ENCODE peak calls at places on chromosomes 5 and 9, in eight cellular contexts. One of them, this sample, is unnamed.

GRCh38 chr5:168088415-168089165 is 202.9 kb upstream of the WWC1 start:
- DNase-seq in Panc1: no peak
- DNase-seq in psoas muscle: no peak
- DNase-seq in mucosa of descending colon: no peak
- DNase-seq in IMR-90: no peak
- DNase-seq in neural progenitor cell: no peak
- DNase-seq in Peyer's patch: no peak
- DNase-seq in CD8-positive, alpha-beta T cell: no peak
- DNase-seq in this sample: no peak

GRCh38 chr5:172817664-172818063 is 16.4 kb upstream of the ERGIC1 start:
- DNase-seq in neural progenitor cell: no peak
- DNase-seq in Panc1: no peak
- DNase-seq in Peyer's patch: no peak
- DNase-seq in IMR-90: no peak
- DNase-seq in CD8-positive, alpha-beta T cell: no peak
- DNase-seq in mucosa of descending colon: no peak
- DNase-seq in psoas muscle: no peak
- DNase-seq in this sample: no peak

GRCh38 chr9:89993678-89994630 is 389.1 kb downstream of the GADD45G start:
- DNase-seq in Peyer's patch: peak; percentile 83
- DNase-seq in mucosa of descending colon: peak; percentile 67
- DNase-seq in neural progenitor cell: no peak
- DNase-seq in psoas muscle: peak; percentile 77
- DNase-seq in Panc1: no peak
- DNase-seq in IMR-90: no peak
- DNase-seq in CD8-positive, alpha-beta T cell: no peak
- DNase-seq in this sample: no peak

GRCh38 chr5:135050244-135050767 is 16.3 kb upstream of the PITX1 start:
- DNase-seq in mucosa of descending colon: no peak
- DNase-seq in Panc1: no peak
- DNase-seq in psoas muscle: peak; percentile 40
- DNase-seq in Peyer's patch: no peak
- DNase-seq in neural progenitor cell: peak; percentile 61
- DNase-seq in CD8-positive, alpha-beta T cell: no peak
- DNase-seq in IMR-90: no peak
- DNase-seq in this sample: no peak

GRCh38 chr9:70278312-70278711 is 19.5 kb downstream of the SMC5 start:
- DNase-seq in psoas muscle: no peak
- DNase-seq in neural progenitor cell: no peak
- DNase-seq in mucosa of descending colon: no peak
- DNase-seq in IMR-90: no peak
- DNase-seq in Peyer's patch: no peak
- DNase-seq in CD8-positive, alpha-beta T cell: no peak
- DNase-seq in Panc1: no peak
- DNase-seq in this sample: no peak

GRCh38 chr5:180201051-180201987 is 7.7 kb downstream of the RASGEF1C start:
- DNase-seq in Peyer's patch: no peak
- DNase-seq in IMR-90: no peak
- DNase-seq in mucosa of descending colon: no peak
- DNase-seq in Panc1: peak; percentile 10
- DNase-seq in psoas muscle: no peak
- DNase-seq in CD8-positive, alpha-beta T cell: no peak
- DNase-seq in neural progenitor cell: peak; percentile 75
- DNase-seq in this sample: no peak

GRCh38 chr5:135106136-135106535 is 72.1 kb upstream of the PITX1 start:
- DNase-seq in IMR-90: no peak
- DNase-seq in Panc1: no peak
- DNase-seq in Peyer's patch: no peak
- DNase-seq in psoas muscle: no peak
- DNase-seq in mucosa of descending colon: no peak
- DNase-seq in CD8-positive, alpha-beta T cell: no peak
- DNase-seq in neural progenitor cell: no peak
- DNase-seq in this sample: no peak

GRCh38 chr5:163248856-163249255 is 188.5 kb upstream of the CCNG1 start:
- DNase-seq in neural progenitor cell: no peak
- DNase-seq in CD8-positive, alpha-beta T cell: no peak
- DNase-seq in Peyer's patch: no peak
- DNase-seq in Panc1: no peak
- DNase-seq in mucosa of descending colon: no peak
- DNase-seq in psoas muscle: no peak
- DNase-seq in IMR-90: no peak
- DNase-seq in this sample: no peak

GRCh38 chr9:35696520-35697215 is 6.9 kb upstream of the TPM2 start:
- DNase-seq in IMR-90: peak; percentile 40
- DNase-seq in mucosa of descending colon: peak; percentile 73
- DNase-seq in Panc1: peak; percentile 57
- DNase-seq in psoas muscle: peak; percentile 74
- DNase-seq in neural progenitor cell: peak; percentile 70
- DNase-seq in Peyer's patch: peak; percentile 88
- DNase-seq in CD8-positive, alpha-beta T cell: peak; percentile 34
- DNase-seq in this sample: no peak

GRCh38 chr9:19894975-19895374 is 106.1 kb upstream of the SLC24A2 start:
- DNase-seq in Peyer's patch: no peak
- DNase-seq in neural progenitor cell: no peak
- DNase-seq in IMR-90: peak; percentile 43
- DNase-seq in CD8-positive, alpha-beta T cell: no peak
- DNase-seq in Panc1: no peak
- DNase-seq in psoas muscle: no peak
- DNase-seq in mucosa of descending colon: no peak
- DNase-seq in this sample: no peak

DNA sequence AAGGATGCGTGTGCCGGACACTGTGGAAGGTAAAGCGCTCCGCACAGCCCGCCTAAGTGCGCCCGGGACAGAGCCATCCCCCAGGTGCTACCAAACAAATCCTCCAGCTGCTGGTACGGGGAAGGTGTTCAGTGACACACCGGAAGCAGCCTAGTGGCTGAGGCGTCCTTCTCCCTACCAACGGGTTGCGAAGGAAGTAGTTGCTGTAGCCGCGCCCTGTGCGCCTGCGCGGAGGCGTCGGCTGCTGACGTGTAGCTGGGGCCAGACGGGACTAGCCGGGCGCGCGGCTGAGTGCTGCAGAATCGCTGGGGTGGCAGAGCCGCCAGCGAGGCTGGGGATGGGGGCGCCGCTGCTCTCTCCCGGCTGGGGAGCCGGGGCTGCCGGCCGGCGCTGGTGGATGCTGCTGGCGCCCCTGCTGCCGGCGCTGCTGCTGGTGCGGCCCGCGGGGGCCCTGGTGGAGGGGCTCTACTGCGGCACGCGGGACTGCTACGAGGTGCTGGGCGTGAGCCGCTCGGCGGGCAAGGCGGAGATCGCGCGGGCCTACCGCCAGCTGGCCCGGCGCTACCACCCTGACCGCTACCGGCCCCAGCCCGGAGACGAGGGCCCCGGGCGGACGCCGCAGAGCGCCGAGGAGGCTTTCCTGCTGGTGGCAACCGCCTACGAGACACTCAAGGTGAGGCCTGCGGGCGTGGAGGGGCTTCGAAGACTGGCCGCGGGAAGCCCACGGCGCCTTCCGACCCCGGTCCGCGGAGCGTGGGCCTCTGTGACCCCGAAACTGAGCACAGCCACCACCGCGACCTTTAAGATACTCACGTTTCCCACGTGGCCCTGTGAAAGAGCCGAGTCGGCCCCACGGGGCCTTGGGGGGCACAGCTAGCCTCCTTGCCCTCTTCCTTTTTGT is at the start of gene DNAJC25:
- DNase-seq in neural progenitor cell: peak; percentile 99
- DNase-seq in Peyer's patch: peak; percentile 99
- DNase-seq in IMR-90: peak; percentile 99
- DNase-seq in psoas muscle: peak; percentile 98
- DNase-seq in Panc1: peak; percentile 86
- DNase-seq in CD8-positive, alpha-beta T cell: peak; percentile 92
- DNase-seq in mucosa of descending colon: peak; percentile 98
- DNase-seq in this sample: peak; percentile 98
- H3K4me1 ChIP-seq in neural progenitor cell: peaks cover 13% of the 10 kb centered on the region
- H3K4me1 ChIP-seq in Peyer's patch: no peaks in the 10 kb centered on the region
- H3K4me1 ChIP-seq in IMR-90: peaks cover 1% of the 10 kb centered on the region
- H3K4me1 ChIP-seq in psoas muscle: peaks cover 21% of the 10 kb centered on the region
- H3K4me1 ChIP-seq in Panc1: peaks cover 9% of the 10 kb centered on the region
- H3K4me1 ChIP-seq in CD8-positive, alpha-beta T cell: peaks cover 18% of the 10 kb centered on the region
- H3K4me1 ChIP-seq in mucosa of descending colon: peaks cover 20% of the 10 kb centered on the region
- H3K4me1 ChIP-seq in this sample: peaks cover 13% of the 10 kb centered on the region

GRCh38 chr5:10583663-10584572 is 20.0 kb downstream of the ANKRD33B start:
- DNase-seq in CD8-positive, alpha-beta T cell: no peak
- DNase-seq in neural progenitor cell: no peak
- DNase-seq in IMR-90: no peak
- DNase-seq in Peyer's patch: no peak
- DNase-seq in psoas muscle: no peak
- DNase-seq in Panc1: no peak
- DNase-seq in mucosa of descending colon: no peak
- DNase-seq in this sample: no peak

GRCh38 chr5:10586008-10586407 is 22.1 kb downstream of the ANKRD33B start:
- DNase-seq in CD8-positive, alpha-beta T cell: no peak
- DNase-seq in mucosa of descending colon: no peak
- DNase-seq in neural progenitor cell: no peak
- DNase-seq in IMR-90: no peak
- DNase-seq in psoas muscle: no peak
- DNase-seq in Peyer's patch: no peak
- DNase-seq in Panc1: no peak
- DNase-seq in this sample: no peak

GRCh38 chr5:10585120-10585915 is 21.4 kb downstream of the ANKRD33B start:
- DNase-seq in mucosa of descending colon: no peak
- DNase-seq in IMR-90: no peak
- DNase-seq in psoas muscle: no peak
- DNase-seq in Peyer's patch: no peak
- DNase-seq in neural progenitor cell: no peak
- DNase-seq in CD8-positive, alpha-beta T cell: no peak
- DNase-seq in Panc1: no peak
- DNase-seq in this sample: no peak

GRCh38 chr5:10582512-10582897 is 18.6 kb downstream of the ANKRD33B start:
- DNase-seq in CD8-positive, alpha-beta T cell: no peak
- DNase-seq in Panc1: no peak
- DNase-seq in mucosa of descending colon: no peak
- DNase-seq in Peyer's patch: no peak
- DNase-seq in neural progenitor cell: no peak
- DNase-seq in psoas muscle: no peak
- DNase-seq in IMR-90: no peak
- DNase-seq in this sample: no peak

DNA sequence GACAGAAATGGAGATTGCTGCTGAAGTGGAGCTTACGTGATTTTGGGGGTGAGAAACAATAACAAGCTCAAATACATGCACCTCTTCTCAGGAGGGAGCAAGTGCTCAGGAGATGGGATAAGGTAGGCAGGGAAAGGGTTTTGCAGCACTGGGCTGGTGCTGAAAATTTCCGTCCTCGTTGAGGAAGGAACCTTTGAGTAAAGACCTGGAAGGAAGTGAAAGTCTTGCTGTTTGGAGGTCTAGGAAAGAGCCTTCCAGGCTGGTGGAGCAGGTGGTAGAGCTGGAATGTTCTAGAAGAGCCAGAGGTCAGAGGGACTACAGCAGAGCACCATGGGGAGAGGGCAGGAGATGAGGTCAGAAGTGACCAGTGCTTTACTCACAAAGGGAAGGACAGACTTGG is 20.8 kb downstream of the ANKRD33B start:
- DNase-seq in Panc1: no peak
- DNase-seq in CD8-positive, alpha-beta T cell: no peak
- DNase-seq in mucosa of descending colon: no peak
- DNase-seq in psoas muscle: no peak
- DNase-seq in neural progenitor cell: no peak
- DNase-seq in IMR-90: no peak
- DNase-seq in Peyer's patch: no peak
- DNase-seq in this sample: no peak
- H3K4me1 ChIP-seq in Panc1: peaks cover 17% of the 10 kb centered on the region
- H3K4me1 ChIP-seq in CD8-positive, alpha-beta T cell: no peaks in the 10 kb centered on the region
- H3K4me1 ChIP-seq in mucosa of descending colon: no peaks in the 10 kb centered on the region
- H3K4me1 ChIP-seq in psoas muscle: peaks cover 8% of the 10 kb centered on the region
- H3K4me1 ChIP-seq in neural progenitor cell: no peaks in the 10 kb centered on the region
- H3K4me1 ChIP-seq in IMR-90: peaks cover 8% of the 10 kb centered on the region
- H3K4me1 ChIP-seq in Peyer's patch: no peaks in the 10 kb centered on the region
- H3K4me1 ChIP-seq in this sample: no peaks in the 10 kb centered on the region

DNA sequence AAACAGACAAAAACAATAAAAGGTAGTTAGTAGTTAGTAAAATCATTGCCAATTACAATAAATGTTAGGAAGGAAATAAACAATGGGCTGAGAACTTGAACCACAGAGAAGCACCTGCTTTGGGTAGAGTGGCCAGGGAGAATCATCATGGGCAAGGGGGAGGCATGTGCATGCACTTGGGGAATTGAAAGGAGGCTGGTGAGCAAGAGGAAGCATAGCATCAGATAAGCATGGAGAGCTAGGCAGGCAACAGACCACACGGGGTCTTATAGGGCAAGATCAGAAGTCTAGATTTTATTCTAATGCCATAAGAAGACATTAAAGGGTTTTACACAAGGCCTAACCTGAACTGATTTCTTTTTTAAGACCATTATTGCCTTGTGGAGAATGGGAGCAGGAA is 93.4 kb downstream of the PIP5K1B start:
- DNase-seq in Peyer's patch: no peak
- DNase-seq in mucosa of descending colon: no peak
- DNase-seq in neural progenitor cell: no peak
- DNase-seq in psoas muscle: no peak
- DNase-seq in Panc1: no peak
- DNase-seq in IMR-90: no peak
- DNase-seq in CD8-positive, alpha-beta T cell: no peak
- DNase-seq in this sample: no peak
- H3K4me1 ChIP-seq in Peyer's patch: no peaks in the 10 kb centered on the region
- H3K4me1 ChIP-seq in mucosa of descending colon: no peaks in the 10 kb centered on the region
- H3K4me1 ChIP-seq in neural progenitor cell: no peaks in the 10 kb centered on the region
- H3K4me1 ChIP-seq in psoas muscle: no peaks in the 10 kb centered on the region
- H3K4me1 ChIP-seq in Panc1: no peaks in the 10 kb centered on the region
- H3K4me1 ChIP-seq in IMR-90: no peaks in the 10 kb centered on the region
- H3K4me1 ChIP-seq in CD8-positive, alpha-beta T cell: no peaks in the 10 kb centered on the region
- H3K4me1 ChIP-seq in this sample: no peaks in the 10 kb centered on the region

DNA sequence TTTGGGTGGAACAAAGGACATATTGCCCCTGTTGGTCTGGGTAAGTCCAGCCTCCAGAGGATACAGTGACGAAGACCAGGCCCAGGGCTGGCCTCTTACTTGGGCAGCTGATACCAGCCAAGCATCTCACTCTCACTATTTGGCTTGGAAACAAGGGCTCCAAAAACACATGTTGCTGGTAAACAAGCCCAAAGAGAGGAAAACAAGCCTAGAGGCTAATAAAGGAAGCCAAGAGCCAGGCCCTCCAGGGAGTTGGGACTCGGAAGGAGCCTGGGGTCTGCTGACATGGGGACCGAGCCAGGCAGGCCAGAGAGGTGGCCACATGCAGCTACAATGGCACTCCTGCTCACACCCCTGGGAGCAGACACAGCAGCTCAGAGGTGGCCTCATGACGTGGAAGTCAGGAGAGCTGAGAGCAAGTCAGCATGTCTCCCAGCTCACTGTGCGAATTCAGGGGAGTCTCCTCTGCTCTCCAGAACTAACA is 5.7 kb downstream of the SPARC start:
- DNase-seq in Panc1: no peak
- DNase-seq in IMR-90: peak; percentile 5
- DNase-seq in Peyer's patch: no peak
- DNase-seq in CD8-positive, alpha-beta T cell: no peak
- DNase-seq in neural progenitor cell: no peak
- DNase-seq in psoas muscle: peak; percentile 60
- DNase-seq in mucosa of descending colon: no peak
- DNase-seq in this sample: no peak
- H3K4me1 ChIP-seq in Panc1: peaks cover 28% of the 10 kb centered on the region
- H3K4me1 ChIP-seq in IMR-90: peaks cover 53% of the 10 kb centered on the region
- H3K4me1 ChIP-seq in Peyer's patch: no peaks in the 10 kb centered on the region
- H3K4me1 ChIP-seq in CD8-positive, alpha-beta T cell: no peaks in the 10 kb centered on the region
- H3K4me1 ChIP-seq in neural progenitor cell: peaks cover 40% of the 10 kb centered on the region
- H3K4me1 ChIP-seq in psoas muscle: peaks cover 83% of the 10 kb centered on the region
- H3K4me1 ChIP-seq in mucosa of descending colon: no peaks in the 10 kb centered on the region
- H3K4me1 ChIP-seq in this sample: peaks cover 75% of the 10 kb centered on the region